ENCODE peak calls at places on chromosomes 2 and 18, in seven cellular contexts. F, W, Q, A, H, O and L are unnamed samples.

GRCh38 chr2:75547345-75548035 is 13.2 kb downstream of the EVA1A start:
- DNase-seq in Q (peak; percentile 68), A (no peak), F (no peak), O (no peak), H (no peak), W (no peak), L (peak; percentile 76)

GRCh38 chr18:14928396-14928795 is 180.4 kb downstream of the ANKRD30B start:
- DNase-seq in H (no peak), O (no peak), W (no peak), A (no peak), F (no peak), Q (no peak), L (no peak)

GRCh38 chr18:76454429-76454828 is 40.6 kb downstream of the ZNF516 start:
- DNase-seq in A (no peak), Q (no peak), W (no peak), F (no peak), H (no peak), O (no peak), L (no peak)

GRCh38 chr18:79904357-79905147 is 46.9 kb downstream of the SLC66A2 start:
- DNase-seq in O (no peak), F (no peak), W (no peak), Q (no peak), H (peak; percentile 9), A (no peak), L (no peak)

GRCh38 chr2:231043796-231044195 is 6.5 kb downstream of the C2orf72 start:
- DNase-seq in F (no peak), Q (no peak), H (no peak), W (no peak), A (no peak), O (no peak), L (no peak)

GRCh38 chr2:229205704-229206103 is 65.4 kb downstream of the PID1 start:
- DNase-seq in H (no peak), Q (no peak), F (no peak), O (no peak), A (no peak), W (no peak), L (no peak)

GRCh38 chr2:11539317-11540147 is 5.7 kb downstream of the GREB1 start:
- DNase-seq in Q (no peak), W (no peak), H (peak; percentile 74), A (peak; percentile 1), F (no peak), O (no peak), L (no peak)

GRCh38 chr2:25078171-25079049 is 36.5 kb downstream of the EFR3B start:
- DNase-seq in H (no peak), O (no peak), Q (peak; percentile 67), F (no peak), W (no peak), A (peak; percentile 25), L (peak; percentile 73)

GRCh38 chr18:24055878-24056277 is 41.3 kb downstream of the TTC39C start:
- DNase-seq in F (no peak), A (no peak), W (no peak), H (no peak), O (no peak), Q (no peak), L (no peak)

GRCh38 chr2:105789745-105790466 is 45.2 kb downstream of the NCK2 start:
- DNase-seq in H (peak; percentile 28), F (peak; percentile 70), W (peak; percentile 76), O (peak; percentile 38), A (peak; percentile 35), Q (peak; percentile 78), L (peak; percentile 63)

GRCh38 chr18:3380384-3380961 is 69.5 kb upstream of the TGIF1 start:
- DNase-seq in F (no peak), H (no peak), O (no peak), A (no peak), W (peak; percentile 46), Q (peak; percentile 47), L (peak; percentile 87)

GRCh38 chr2:60313470-60314172 is 239.8 kb downstream of the BCL11A start:
- DNase-seq in F (no peak), O (no peak), H (no peak), W (no peak), A (no peak), Q (no peak), L (no peak)

GRCh38 chr2:25740810-25741381 is 67.5 kb upstream of the DTNB start:
- DNase-seq in Q (peak; percentile 10), H (no peak), W (no peak), A (no peak), F (no peak), O (no peak), L (no peak)

GRCh38 chr2:196360650-196361049 is 189.3 kb upstream of the STK17B start:
- DNase-seq in O (no peak), F (no peak), H (no peak), W (no peak), A (no peak), Q (no peak), L (no peak)